ENCODE peak calls at places on chromosomes 4 and X, in five cellular contexts. K is K562, A is fibroblast of lung, P is GM23338, C is MM.1S. Q is an unnamed sample.

GRCh38 chrX:119391279-119391678 is 7.9 kb upstream of the SLC25A43 start:
- DNase-seq in C (peak), P (peak), K (peak), A (peak), Q (no peak)

GRCh38 chr4:23904639-23905061 is 14.8 kb upstream of the PPARGC1A start:
- DNase-seq in K (no peak), P (no peak), C (no peak), A (peak), Q (no peak)

GRCh38 chr4:135269125-135269772 is 1067.7 kb upstream of the PABPC4L start:
- DNase-seq in K (no peak), A (no peak), C (no peak), P (no peak), Q (no peak)

GRCh38 chrX:9222299-9222698 is 188.4 kb upstream of the FAM9B start:
- DNase-seq in A (no peak), K (no peak), C (no peak), P (no peak), Q (no peak)

GRCh38 chr4:168524897-168525296 is 28.0 kb downstream of the PALLD start:
- DNase-seq in C (no peak), A (no peak), K (no peak), P (no peak), Q (no peak)

GRCh38 chrX:115047181-115047580 is 29.8 kb upstream of the IL13RA2 start:
- DNase-seq in P (no peak), K (no peak), A (peak), C (no peak), Q (no peak)

GRCh38 chrX:10198254-10198653 is 41.5 kb downstream of the CLCN4 start:
- DNase-seq in P (no peak), A (peak), K (no peak), C (no peak), Q (no peak)

GRCh38 chr4:31084806-31085416 is 364.7 kb downstream of the PCDH7 start:
- DNase-seq in K (no peak), P (no peak), C (no peak), A (peak), Q (no peak)

GRCh38 chr4:143375326-143376073 is 38.8 kb downstream of the GAB1 start:
- DNase-seq in A (peak), P (peak), C (peak), K (peak), Q (no peak)

GRCh38 chr4:182925298-182925738 is 8.1 kb upstream of the DCTD start:
- DNase-seq in K (peak), C (peak), A (peak), P (peak), Q (peak)

GRCh38 chr4:39042365-39042764 is 10.2 kb upstream of the TMEM156 start:
- DNase-seq in K (no peak), P (no peak), C (no peak), A (no peak), Q (no peak)

GRCh38 chr4:186485621-186486062 is 69.7 kb downstream of the MTNR1A start:
- DNase-seq in C (no peak), P (no peak), K (no peak), A (peak), Q (no peak)

GRCh38 chr4:168388890-168389289 is 70.3 kb upstream of the DDX60 start:
- DNase-seq in K (no peak), P (no peak), C (no peak), A (peak), Q (no peak)

GRCh38 chrX:37380920-37381319 is 31.8 kb downstream of the PRRG1 start:
- DNase-seq in K (peak), P (no peak), C (no peak), A (peak), Q (peak)

GRCh38 chr4:123390846-123391456 is 5.6 kb upstream of the SPRY1 start:
- DNase-seq in K (no peak), A (no peak), C (peak), P (peak), Q (no peak)

GRCh38 chrX:21503593-21503992 is 129.4 kb downstream of the CNKSR2 start:
- DNase-seq in A (no peak), P (no peak), K (no peak), C (peak), Q (no peak)

GRCh38 chrX:23901805-23902204 is 5.9 kb downstream of the APOO start:
- DNase-seq in K (peak), A (peak), P (peak), C (peak), Q (peak)

GRCh38 chrX:54920610-54921426 is at the start of gene TRO:
- DNase-seq in C (no peak), P (peak), K (no peak), A (peak), Q (no peak)

GRCh38 chr4:139898293-139898692 is 232.7 kb downstream of the MGST2 start:
- DNase-seq in A (no peak), C (peak), K (no peak), P (no peak), Q (no peak)

GRCh38 chr4:2915789-2916188 is 47.4 kb downstream of the NOP14 start:
- DNase-seq in P (no peak), K (no peak), A (no peak), C (no peak), Q (no peak)

GRCh38 chr4:109574931-109575804 is 15.1 kb downstream of the MCUB start:
- DNase-seq in K (peak), P (no peak), C (no peak), A (no peak), Q (no peak)

GRCh38 chrX:87572911-87573310 is 55.3 kb downstream of the KLHL4 start:
- DNase-seq in C (no peak), P (no peak), A (peak), K (no peak), Q (no peak)

GRCh38 chr4:113260671-113261070 is 211.2 kb downstream of the ANK2 start:
- DNase-seq in A (no peak), K (no peak), P (no peak), C (no peak), Q (no peak)

DNA sequence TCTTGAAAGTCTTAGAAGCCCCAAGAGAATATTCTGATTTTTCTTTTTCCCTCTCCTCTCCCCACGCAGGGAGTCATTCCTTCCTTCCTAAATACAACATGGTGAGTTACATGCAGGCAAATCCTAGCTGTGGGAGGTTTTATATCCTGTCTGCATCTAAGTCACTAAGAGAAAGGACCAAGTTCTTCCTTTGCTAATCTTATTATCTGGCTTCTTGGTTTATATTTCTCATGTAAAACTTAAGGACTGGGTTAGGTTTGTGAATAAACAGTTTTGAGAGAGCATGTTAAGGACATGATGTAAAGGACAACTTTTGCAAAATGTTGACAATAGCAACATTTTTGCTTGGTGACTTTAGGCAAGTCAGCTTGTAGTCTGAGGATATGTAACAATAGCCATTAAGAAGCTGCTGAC is 5.1 kb upstream of the CXCL9 start:
- DNase-seq in P (no peak), K (no peak), A (peak), C (no peak), Q (no peak)
- H2AFZ ChIP-seq in P (peak), K (no peak), A (peak), C (peak), Q (no peak)

GRCh38 chrX:153672531-153673397 is 849 bp downstream of the PNCK start:
- DNase-seq in K (peak), A (no peak), C (no peak), P (no peak), Q (no peak)
- TF ChIP-seq EZH2 in K (no peak), A (peak), C (no peak), P (no peak), Q (no peak)

GRCh38 chrX:63755892-63756291 is 29.1 kb downstream of the ARHGEF9 start:
- DNase-seq in K (no peak), A (no peak), C (no peak), P (no peak), Q (no peak)
- H2AFZ ChIP-seq in K (no peak), A (peak), C (no peak), P (no peak), Q (peak)

GRCh38 chr4:15171725-15172124 is 169.4 kb downstream of the CPEB2 start:
- DNase-seq in K (no peak), A (no peak), C (no peak), P (no peak), Q (no peak)

GRCh38 chr4:15164571-15164970 is 162.3 kb downstream of the CPEB2 start:
- DNase-seq in A (no peak), K (no peak), C (no peak), P (no peak), Q (no peak)

GRCh38 chr4:15167743-15168142 is 165.5 kb downstream of the CPEB2 start:
- DNase-seq in K (no peak), A (no peak), P (no peak), C (no peak), Q (no peak)

GRCh38 chr4:15173251-15173650 is 171.0 kb downstream of the CPEB2 start:
- DNase-seq in K (no peak), A (no peak), C (no peak), P (no peak), Q (no peak)

DNA sequence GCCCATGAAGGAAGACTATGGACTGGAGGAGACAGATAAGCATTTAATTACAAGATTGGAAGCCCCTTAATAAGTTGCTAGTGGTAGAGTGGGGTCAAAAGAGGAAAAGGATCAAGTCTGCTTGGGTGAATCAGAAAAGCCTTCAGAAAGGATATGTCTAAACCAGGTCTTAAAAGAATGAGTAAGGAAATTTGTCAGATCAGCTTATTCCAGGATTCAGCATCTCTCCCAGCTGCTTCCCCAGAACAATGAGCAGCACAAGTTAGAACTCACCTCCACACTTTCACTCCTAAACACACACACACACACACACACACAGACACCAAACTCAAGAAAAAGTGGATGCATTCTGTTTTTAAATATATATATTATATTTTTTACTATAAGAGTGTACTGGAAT is 166.5 kb downstream of the CPEB2 start:
- DNase-seq in C (no peak), K (no peak), A (no peak), P (no peak), Q (no peak)
- TF ChIP-seq EZH2 in C (no peak), K (no peak), A (no peak), P (no peak), Q (no peak)

GRCh38 chr4:151940290-151940689 is 179.5 kb upstream of the GATB start:
- DNase-seq in C (peak), K (no peak), P (no peak), A (no peak), Q (no peak)

GRCh38 chr4:151942971-151943370 is 182.2 kb upstream of the GATB start:
- DNase-seq in C (no peak), P (no peak), K (no peak), A (no peak), Q (no peak)

GRCh38 chr4:151946718-151947117 is 185.9 kb upstream of the GATB start:
- DNase-seq in A (no peak), K (no peak), C (no peak), P (no peak), Q (no peak)

GRCh38 chr4:151939670-151940069 is 178.9 kb upstream of the GATB start:
- DNase-seq in C (no peak), P (no peak), K (no peak), A (no peak), Q (no peak)

DNA sequence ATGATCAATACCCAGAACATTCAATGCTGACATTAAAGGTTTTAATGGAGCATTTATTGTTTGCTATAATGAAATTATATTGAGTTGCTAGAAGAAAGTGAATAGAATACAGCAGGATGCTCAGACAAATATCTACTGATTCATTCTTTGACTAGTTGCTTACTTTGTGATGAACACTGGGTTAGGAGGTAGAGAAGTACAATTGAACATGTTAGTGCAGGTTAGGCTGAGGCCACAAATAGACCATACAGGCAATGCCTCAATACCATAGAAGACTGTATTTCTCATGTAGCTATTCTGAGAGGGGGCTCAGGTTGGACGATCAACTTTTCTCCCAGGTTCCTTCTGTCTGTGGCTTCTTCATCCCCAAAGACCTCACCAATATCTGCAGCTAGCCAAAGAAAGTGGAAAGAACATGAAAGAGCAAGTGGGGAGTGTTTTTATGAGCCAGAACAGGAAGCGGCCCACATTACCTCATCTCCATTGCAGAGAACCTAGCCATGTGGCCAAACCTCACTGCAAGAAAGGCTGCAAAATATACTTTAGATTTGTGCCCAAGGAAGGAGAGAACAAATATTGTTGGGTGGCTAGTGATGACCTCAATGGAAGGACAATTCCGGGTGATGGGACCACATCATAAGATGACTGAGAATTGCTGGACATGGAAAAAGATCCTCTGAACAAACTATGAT is 180.3 kb upstream of the GATB start:
- DNase-seq in C (no peak), K (no peak), P (no peak), A (no peak), Q (no peak)
- H2AFZ ChIP-seq in C (no peak), K (no peak), P (no peak), A (no peak), Q (no peak)